ENCODE peak calls at places on chromosome 7, in five cellular contexts. One of them, this sample, is unnamed.

GRCh38 chr7:30596043-30596641 is 1.5 kb downstream of the GARS1 start:
- DNase-seq in IMR-90: peak; percentile 41
- DNase-seq in neural crest cell: no peak
- DNase-seq in fibroblast of pulmonary artery: peak; percentile 46
- DNase-seq in breast epithelium: no peak
- DNase-seq in this sample: peak; percentile 43

GRCh38 chr7:140876519-140877248 is 48.0 kb downstream of the BRAF start:
- DNase-seq in IMR-90: peak; percentile 82
- DNase-seq in neural crest cell: no peak
- DNase-seq in fibroblast of pulmonary artery: peak; percentile 73
- DNase-seq in breast epithelium: no peak
- DNase-seq in this sample: peak; percentile 50

GRCh38 chr7:63009771-63010170 is 988.9 kb upstream of the ZNF722 start:
- DNase-seq in IMR-90: no peak
- DNase-seq in neural crest cell: no peak
- DNase-seq in fibroblast of pulmonary artery: no peak
- DNase-seq in breast epithelium: no peak
- DNase-seq in this sample: no peak

GRCh38 chr7:114539575-114539974 is 125.0 kb downstream of the FOXP2 start:
- DNase-seq in IMR-90: peak; percentile 35
- DNase-seq in neural crest cell: no peak
- DNase-seq in fibroblast of pulmonary artery: peak; percentile 47
- DNase-seq in breast epithelium: no peak
- DNase-seq in this sample: peak; percentile 53

GRCh38 chr7:43873300-43873699 is 4.0 kb upstream of the MRPS24 start:
- DNase-seq in IMR-90: peak; percentile 87
- DNase-seq in neural crest cell: no peak
- DNase-seq in fibroblast of pulmonary artery: peak; percentile 69
- DNase-seq in breast epithelium: no peak
- DNase-seq in this sample: no peak

GRCh38 chr7:48832303-48832845 is 92.0 kb upstream of the CDC14C start:
- DNase-seq in IMR-90: no peak
- DNase-seq in neural crest cell: no peak
- DNase-seq in fibroblast of pulmonary artery: no peak
- DNase-seq in breast epithelium: no peak
- DNase-seq in this sample: no peak

GRCh38 chr7:130593033-130593432 is 75.5 kb downstream of the COPG2 start:
- DNase-seq in IMR-90: peak; percentile 11
- DNase-seq in neural crest cell: no peak
- DNase-seq in fibroblast of pulmonary artery: peak; percentile 3
- DNase-seq in breast epithelium: no peak
- DNase-seq in this sample: no peak

GRCh38 chr7:132758983-132759382 is 182.7 kb upstream of the PLXNA4 start:
- DNase-seq in IMR-90: no peak
- DNase-seq in neural crest cell: no peak
- DNase-seq in fibroblast of pulmonary artery: no peak
- DNase-seq in breast epithelium: no peak
- DNase-seq in this sample: no peak

GRCh38 chr7:159067870-159068787 is 76.5 kb downstream of the VIPR2 start:
- DNase-seq in IMR-90: no peak
- DNase-seq in neural crest cell: no peak
- DNase-seq in fibroblast of pulmonary artery: peak; percentile 2
- DNase-seq in breast epithelium: no peak
- DNase-seq in this sample: no peak

GRCh38 chr7:106871793-106872571 is 6.9 kb downstream of the PIK3CG start:
- DNase-seq in IMR-90: no peak
- DNase-seq in neural crest cell: no peak
- DNase-seq in fibroblast of pulmonary artery: no peak
- DNase-seq in breast epithelium: no peak
- DNase-seq in this sample: peak; percentile 7

GRCh38 chr7:131327049-131327625 is 539 bp upstream of the MKLN1 start:
- DNase-seq in IMR-90: peak; percentile 79
- DNase-seq in neural crest cell: no peak
- DNase-seq in fibroblast of pulmonary artery: peak; percentile 84
- DNase-seq in breast epithelium: peak; percentile 40
- DNase-seq in this sample: peak; percentile 79

GRCh38 chr7:96447109-96447645 is 125.3 kb upstream of the SLC25A13 start:
- DNase-seq in IMR-90: no peak
- DNase-seq in neural crest cell: no peak
- DNase-seq in fibroblast of pulmonary artery: no peak
- DNase-seq in breast epithelium: no peak
- DNase-seq in this sample: no peak

GRCh38 chr7:6558837-6559236 is 7.6 kb upstream of the GRID2IP start:
- DNase-seq in IMR-90: peak; percentile 21
- DNase-seq in neural crest cell: no peak
- DNase-seq in fibroblast of pulmonary artery: peak; percentile 47
- DNase-seq in breast epithelium: no peak
- DNase-seq in this sample: no peak

GRCh38 chr7:145884716-145885514 is 231.7 kb upstream of the CNTNAP2 start:
- DNase-seq in IMR-90: no peak
- DNase-seq in neural crest cell: no peak
- DNase-seq in fibroblast of pulmonary artery: no peak
- DNase-seq in breast epithelium: no peak
- DNase-seq in this sample: no peak

GRCh38 chr7:9507281-9507680 is 1073.9 kb downstream of the NXPH1 start:
- DNase-seq in IMR-90: no peak
- DNase-seq in neural crest cell: no peak
- DNase-seq in fibroblast of pulmonary artery: peak; percentile 1
- DNase-seq in breast epithelium: no peak
- DNase-seq in this sample: no peak

GRCh38 chr7:31890751-31891150 is 179.5 kb downstream of the PDE1C start:
- DNase-seq in IMR-90: no peak
- DNase-seq in neural crest cell: no peak
- DNase-seq in fibroblast of pulmonary artery: peak; percentile 6
- DNase-seq in breast epithelium: no peak
- DNase-seq in this sample: peak; percentile 65

GRCh38 chr7:51139796-51140195 is 176.8 kb downstream of the COBL start:
- DNase-seq in IMR-90: no peak
- DNase-seq in neural crest cell: no peak
- DNase-seq in fibroblast of pulmonary artery: no peak
- DNase-seq in breast epithelium: no peak
- DNase-seq in this sample: peak; percentile 98

GRCh38 chr7:106287786-106288185 is 3.0 kb upstream of the NAMPT start:
- DNase-seq in IMR-90: no peak
- DNase-seq in neural crest cell: no peak
- DNase-seq in fibroblast of pulmonary artery: no peak
- DNase-seq in breast epithelium: no peak
- DNase-seq in this sample: no peak

GRCh38 chr7:157347217-157347904 is 10.6 kb downstream of the DNAJB6 start:
- DNase-seq in IMR-90: peak; percentile 85
- DNase-seq in neural crest cell: no peak
- DNase-seq in fibroblast of pulmonary artery: peak; percentile 83
- DNase-seq in breast epithelium: peak; percentile 45
- DNase-seq in this sample: no peak

GRCh38 chr7:125424721-125425120 is 495.1 kb upstream of the POT1 start:
- DNase-seq in IMR-90: no peak
- DNase-seq in neural crest cell: no peak
- DNase-seq in fibroblast of pulmonary artery: no peak
- DNase-seq in breast epithelium: no peak
- DNase-seq in this sample: peak; percentile 77

GRCh38 chr7:79806161-79806734 is 328.4 kb upstream of the GNAI1 start:
- DNase-seq in IMR-90: peak; percentile 42
- DNase-seq in neural crest cell: no peak
- DNase-seq in fibroblast of pulmonary artery: peak; percentile 60
- DNase-seq in breast epithelium: no peak
- DNase-seq in this sample: peak; percentile 17

GRCh38 chr7:77258593-77258992 is 59.0 kb upstream of the FGL2 start:
- DNase-seq in IMR-90: no peak
- DNase-seq in neural crest cell: no peak
- DNase-seq in fibroblast of pulmonary artery: no peak
- DNase-seq in breast epithelium: no peak
- DNase-seq in this sample: no peak

GRCh38 chr7:6092953-6093354 is 61.8 kb downstream of the ANKRD61 start:
- DNase-seq in IMR-90: no peak
- DNase-seq in neural crest cell: no peak
- DNase-seq in fibroblast of pulmonary artery: no peak
- DNase-seq in breast epithelium: no peak
- DNase-seq in this sample: no peak

GRCh38 chr7:1366801-1367405 is 92.4 kb downstream of the MICALL2 start:
- DNase-seq in IMR-90: no peak
- DNase-seq in neural crest cell: no peak
- DNase-seq in fibroblast of pulmonary artery: no peak
- DNase-seq in breast epithelium: no peak
- DNase-seq in this sample: no peak

GRCh38 chr7:130896898-130897514 is 163.0 kb upstream of the KLF14 start:
- DNase-seq in IMR-90: peak; percentile 84
- DNase-seq in neural crest cell: peak; percentile 64
- DNase-seq in fibroblast of pulmonary artery: peak; percentile 88
- DNase-seq in breast epithelium: no peak
- DNase-seq in this sample: peak; percentile 75

GRCh38 chr7:35760082-35760770 is 40.6 kb upstream of the SEPTIN7 start:
- DNase-seq in IMR-90: peak; percentile 18
- DNase-seq in neural crest cell: no peak
- DNase-seq in fibroblast of pulmonary artery: no peak
- DNase-seq in breast epithelium: no peak
- DNase-seq in this sample: no peak

GRCh38 chr7:97004931-97005763 is at the start of gene DLX6:
- DNase-seq in IMR-90: peak; percentile 14
- DNase-seq in neural crest cell: no peak
- DNase-seq in fibroblast of pulmonary artery: peak; percentile 13
- DNase-seq in breast epithelium: no peak
- DNase-seq in this sample: no peak

GRCh38 chr7:81621893-81622292 is 148.0 kb downstream of the HGF start:
- DNase-seq in IMR-90: no peak
- DNase-seq in neural crest cell: no peak
- DNase-seq in fibroblast of pulmonary artery: no peak
- DNase-seq in breast epithelium: no peak
- DNase-seq in this sample: no peak

GRCh38 chr7:82742163-82742562 is 298.6 kb upstream of the CACNA2D1 start:
- DNase-seq in IMR-90: no peak
- DNase-seq in neural crest cell: no peak
- DNase-seq in fibroblast of pulmonary artery: no peak
- DNase-seq in breast epithelium: no peak
- DNase-seq in this sample: no peak

GRCh38 chr7:7257899-7258692 is 75.8 kb downstream of the C1GALT1 start:
- DNase-seq in IMR-90: peak; percentile 5
- DNase-seq in neural crest cell: no peak
- DNase-seq in fibroblast of pulmonary artery: no peak
- DNase-seq in breast epithelium: no peak
- DNase-seq in this sample: no peak

GRCh38 chr7:99248391-99249067 is 24.1 kb upstream of the MYH16 start:
- DNase-seq in IMR-90: no peak
- DNase-seq in neural crest cell: no peak
- DNase-seq in fibroblast of pulmonary artery: no peak
- DNase-seq in breast epithelium: no peak
- DNase-seq in this sample: no peak

GRCh38 chr7:20482071-20482470 is 133.4 kb upstream of the ABCB5 start:
- DNase-seq in IMR-90: no peak
- DNase-seq in neural crest cell: no peak
- DNase-seq in fibroblast of pulmonary artery: no peak
- DNase-seq in breast epithelium: no peak
- DNase-seq in this sample: no peak

GRCh38 chr7:156606618-156607331 is 33.8 kb upstream of the RNF32 start:
- DNase-seq in IMR-90: no peak
- DNase-seq in neural crest cell: no peak
- DNase-seq in fibroblast of pulmonary artery: no peak
- DNase-seq in breast epithelium: no peak
- DNase-seq in this sample: no peak

GRCh38 chr7:28984219-28984618 is 26.1 kb upstream of the TRIL start:
- DNase-seq in IMR-90: no peak
- DNase-seq in neural crest cell: no peak
- DNase-seq in fibroblast of pulmonary artery: no peak
- DNase-seq in breast epithelium: no peak
- DNase-seq in this sample: no peak

GRCh38 chr7:12893292-12893691 is 205.9 kb downstream of the ARL4A start:
- DNase-seq in IMR-90: no peak
- DNase-seq in neural crest cell: no peak
- DNase-seq in fibroblast of pulmonary artery: peak; percentile 50
- DNase-seq in breast epithelium: no peak
- DNase-seq in this sample: peak; percentile 13

GRCh38 chr7:30965372-30965771 is 1.6 kb downstream of the GHRHR start:
- DNase-seq in IMR-90: no peak
- DNase-seq in neural crest cell: no peak
- DNase-seq in fibroblast of pulmonary artery: no peak
- DNase-seq in breast epithelium: no peak
- DNase-seq in this sample: no peak

GRCh38 chr7:16062269-16062668 is 359.1 kb downstream of the CRPPA start:
- DNase-seq in IMR-90: peak; percentile 75
- DNase-seq in neural crest cell: no peak
- DNase-seq in fibroblast of pulmonary artery: peak; percentile 84
- DNase-seq in breast epithelium: no peak
- DNase-seq in this sample: peak; percentile 95

GRCh38 chr7:151378011-151378410 is 31.8 kb downstream of the WDR86 start:
- DNase-seq in IMR-90: no peak
- DNase-seq in neural crest cell: no peak
- DNase-seq in fibroblast of pulmonary artery: no peak
- DNase-seq in breast epithelium: no peak
- DNase-seq in this sample: no peak